ENCODE peak calls at places on chromosomes 1 and 21, in nine cellular contexts. S, X, C, W, V, L, H, Y and N are unnamed samples.

GRCh38 chr21:37339527-37339889 is 27.1 kb upstream of the DYRK1A start:
- DNase-seq in S (no peak), X (peak; percentile 30), C (no peak), W (no peak), V (peak; percentile 32), L (no peak), H (no peak), Y (no peak), N (no peak)

GRCh38 chr1:24149854-24150227 is 6.9 kb upstream of the IL22RA1 start:
- DNase-seq in S (no peak), X (peak; percentile 18), C (no peak), W (peak; percentile 54), V (no peak), L (no peak), H (no peak), Y (no peak), N (peak; percentile 51)

GRCh38 chr1:108590947-108591346 is 31.0 kb downstream of the EEIG2 start:
- DNase-seq in S (no peak), X (peak; percentile 96), C (no peak), W (peak; percentile 84), V (no peak), L (no peak), H (no peak), Y (no peak), N (no peak)

GRCh38 chr1:27584453-27584852 is 19.5 kb downstream of the AHDC1 start:
- DNase-seq in S (no peak), X (no peak), C (no peak), W (no peak), V (no peak), L (no peak), H (no peak), Y (no peak), N (no peak)

GRCh38 chr1:217469983-217470382 is 160.9 kb downstream of the GPATCH2 start:
- DNase-seq in S (no peak), X (no peak), C (no peak), W (no peak), V (peak; percentile 7), L (no peak), H (no peak), Y (no peak), N (no peak)

GRCh38 chr1:172745014-172745413 is 86.1 kb downstream of the FASLG start:
- DNase-seq in S (no peak), X (peak; percentile 70), C (no peak), W (peak; percentile 53), V (peak; percentile 22), L (peak; percentile 87), H (no peak), Y (no peak), N (no peak)

GRCh38 chr1:112666917-112667316 is 7.5 kb upstream of the MOV10 start:
- DNase-seq in S (no peak), X (no peak), C (no peak), W (no peak), V (no peak), L (no peak), H (no peak), Y (no peak), N (no peak)

GRCh38 chr1:27397749-27398148 is 5.3 kb downstream of the GPR3 start:
- DNase-seq in S (no peak), X (no peak), C (no peak), W (no peak), V (no peak), L (no peak), H (no peak), Y (peak; percentile 51), N (no peak)

GRCh38 chr1:162497104-162497722 is 405 bp upstream of the UHMK1 start:
- DNase-seq in S (no peak), X (no peak), C (no peak), W (no peak), V (no peak), L (no peak), H (no peak), Y (no peak), N (no peak)

GRCh38 chr1:48878191-48878940 is 101.7 kb upstream of the BEND5 start:
- DNase-seq in S (no peak), X (peak; percentile 56), C (no peak), W (peak; percentile 18), V (peak; percentile 30), L (no peak), H (no peak), Y (no peak), N (no peak)

DNA sequence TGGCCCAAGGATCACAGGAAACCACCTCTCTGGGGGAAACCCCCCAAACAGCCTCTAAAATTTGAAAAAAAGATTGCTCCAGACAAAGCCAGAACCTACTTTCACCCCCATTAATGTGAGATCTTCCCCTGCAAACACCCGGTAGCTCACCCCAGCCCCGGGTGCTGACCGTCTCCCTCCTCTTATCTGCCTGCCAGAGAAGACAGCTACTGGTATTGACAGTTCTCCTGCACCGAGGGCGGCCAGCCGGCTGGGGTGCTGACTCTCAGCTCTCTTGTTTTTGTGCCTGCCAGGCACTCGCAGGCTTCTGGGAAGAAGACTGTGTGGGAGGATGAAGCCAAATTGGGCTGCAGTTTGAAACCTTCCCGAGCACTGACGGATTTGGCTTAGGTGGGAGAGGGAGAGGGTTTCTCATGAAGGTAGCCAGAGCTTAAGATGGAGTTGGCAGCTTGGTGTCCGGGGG is 48.2 kb downstream of the RASSF5 start:
- DNase-seq in S (no peak), X (no peak), C (peak; percentile 48), W (no peak), V (no peak), L (no peak), H (no peak), Y (no peak), N (no peak)
- H3K4me1 ChIP-seq in S (peaks cover 78% of the 10 kb centered on the region), X (peaks cover 3% of the 10 kb centered on the region), C (peaks cover 6% of the 10 kb centered on the region), W (peaks cover 14% of the 10 kb centered on the region), V (peaks cover 10% of the 10 kb centered on the region), L (peaks cover 35% of the 10 kb centered on the region), H (peaks cover 50% of the 10 kb centered on the region), Y (no peaks in the 10 kb centered on the region), N (peaks cover 68% of the 10 kb centered on the region)

GRCh38 chr21:44379991-44380865 is 26.8 kb downstream of the TRPM2 start:
- DNase-seq in S (no peak), X (no peak), C (no peak), W (no peak), V (peak; percentile 14), L (no peak), H (peak; percentile 57), Y (peak; percentile 36), N (peak; percentile 47)

GRCh38 chr21:44380876-44381275 is 27.5 kb downstream of the TRPM2 start:
- DNase-seq in S (no peak), X (no peak), C (no peak), W (no peak), V (no peak), L (no peak), H (peak; percentile 47), Y (peak; percentile 53), N (peak; percentile 39)

GRCh38 chr21:44383216-44383615 is 29.8 kb downstream of the TRPM2 start:
- DNase-seq in S (no peak), X (no peak), C (no peak), W (no peak), V (no peak), L (no peak), H (peak; percentile 29), Y (peak; percentile 55), N (no peak)

GRCh38 chr21:44381874-44382273 is 28.5 kb downstream of the TRPM2 start:
- DNase-seq in S (no peak), X (no peak), C (no peak), W (no peak), V (no peak), L (no peak), H (no peak), Y (no peak), N (no peak)

DNA sequence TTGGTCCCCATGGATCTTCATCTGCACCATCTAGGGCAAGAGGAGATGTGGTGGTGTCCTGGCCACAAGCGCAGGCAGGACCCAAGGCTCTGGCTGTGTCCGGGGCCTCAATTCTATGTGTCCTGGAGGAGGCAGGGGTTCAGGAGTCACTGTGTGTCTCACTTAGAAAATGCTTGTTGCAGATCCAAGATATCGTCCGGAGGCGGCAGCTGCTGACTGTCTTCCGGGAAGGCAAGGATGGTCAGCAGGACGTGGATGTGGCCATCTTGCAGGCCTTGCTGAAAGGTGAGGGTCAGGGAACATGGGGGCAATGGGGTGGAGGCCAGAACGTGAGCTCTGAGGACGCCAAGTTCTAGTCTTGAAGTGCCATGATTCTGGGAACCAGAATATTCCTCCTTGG is 29.1 kb downstream of the TRPM2 start:
- DNase-seq in S (no peak), X (no peak), C (no peak), W (no peak), V (no peak), L (no peak), H (peak; percentile 52), Y (peak; percentile 44), N (peak; percentile 30)
- H3K9me3 ChIP-seq in S (peaks cover 37% of the 10 kb centered on the region), X (peaks cover 10% of the 10 kb centered on the region), C (peaks cover 3% of the 10 kb centered on the region), W (no peaks in the 10 kb centered on the region), V (peaks cover 5% of the 10 kb centered on the region), L (peaks cover 18% of the 10 kb centered on the region), H (peaks cover 21% of the 10 kb centered on the region), Y (peaks cover 8% of the 10 kb centered on the region), N (peaks cover 45% of the 10 kb centered on the region)

GRCh38 chr1:36382231-36382630 is 3.5 kb downstream of the STK40 start:
- DNase-seq in S (no peak), X (no peak), C (no peak), W (no peak), V (no peak), L (no peak), H (no peak), Y (peak; percentile 70), N (no peak)

GRCh38 chr1:36380782-36381181 is 4.9 kb downstream of the STK40 start:
- DNase-seq in S (no peak), X (no peak), C (no peak), W (no peak), V (no peak), L (no peak), H (no peak), Y (no peak), N (no peak)

GRCh38 chr1:36381405-36381804 is 4.3 kb downstream of the STK40 start:
- DNase-seq in S (no peak), X (no peak), C (no peak), W (no peak), V (no peak), L (no peak), H (no peak), Y (no peak), N (no peak)

GRCh38 chr1:36380003-36380631 is 5.6 kb downstream of the STK40 start:
- DNase-seq in S (no peak), X (no peak), C (peak; percentile 80), W (no peak), V (peak; percentile 43), L (no peak), H (no peak), Y (no peak), N (no peak)

DNA sequence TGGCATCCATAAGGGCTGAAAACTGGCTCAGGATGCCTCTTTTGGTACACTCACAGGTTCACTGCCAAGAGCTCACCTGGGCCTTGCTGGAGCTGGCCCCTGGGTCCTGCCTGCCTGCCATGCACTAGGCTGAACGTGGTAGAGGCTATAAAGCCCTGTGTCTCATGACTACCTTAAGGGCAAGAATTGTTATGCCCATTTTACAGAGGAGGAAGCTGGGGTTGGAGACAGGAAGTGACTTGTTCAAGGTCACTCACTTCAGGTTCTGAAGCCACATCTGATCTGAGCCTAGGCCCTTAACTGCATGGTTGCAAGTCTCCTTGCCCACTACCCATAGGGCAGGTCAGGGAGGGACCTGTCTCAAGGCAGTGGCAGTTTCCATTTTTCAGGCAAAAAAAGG is 7.9 kb downstream of the STK40 start:
- DNase-seq in S (peak; percentile 20), X (no peak), C (no peak), W (no peak), V (no peak), L (no peak), H (no peak), Y (no peak), N (no peak)
- H3K4me1 ChIP-seq in S (peaks cover 81% of the 10 kb centered on the region), X (peaks cover 50% of the 10 kb centered on the region), C (peaks cover 41% of the 10 kb centered on the region), W (peaks cover 32% of the 10 kb centered on the region), V (peaks cover 44% of the 10 kb centered on the region), L (peaks cover 28% of the 10 kb centered on the region), H (peaks cover 72% of the 10 kb centered on the region), Y (peaks cover 2% of the 10 kb centered on the region), N (peaks cover 24% of the 10 kb centered on the region)

GRCh38 chr1:82790556-82790955 is 989.8 kb downstream of the ADGRL2 start:
- DNase-seq in S (no peak), X (no peak), C (no peak), W (no peak), V (no peak), L (no peak), H (no peak), Y (no peak), N (no peak)
- H3K9me3 ChIP-seq in S (peaks cover 11% of the 10 kb centered on the region), X (no peaks in the 10 kb centered on the region), C (peaks cover 8% of the 10 kb centered on the region), W (no peaks in the 10 kb centered on the region), V (no peaks in the 10 kb centered on the region), L (peaks cover 11% of the 10 kb centered on the region), H (no peaks in the 10 kb centered on the region), Y (peaks cover 2% of the 10 kb centered on the region), N (peaks cover 19% of the 10 kb centered on the region)